ENCODE peak calls at places on chromosomes 16 and 17, in five cellular contexts. D is tibial artery; J is A549; Q is fibroblast of lung; Z is CD8-positive, alpha-beta T cell. I is an unnamed sample.
A peak's percentile ranks its signal among the peaks of the same experiment; 100 is the strongest.

GRCh38 chr16:47045023-47045422 is 71.5 kb upstream of the DNAJA2 start:
- DNase-seq in D (no peak), Z (no peak), Q (peak; percentile 33), J (no peak), I (no peak)

GRCh38 chr17:74635418-74635817 is 11.9 kb upstream of the CD300E start:
- DNase-seq in Q (no peak), Z (no peak), D (no peak), J (no peak), I (no peak)

GRCh38 chr16:55711959-55712876 is 56.4 kb downstream of the SLC6A2 start:
- DNase-seq in J (peak; percentile 58), Q (peak; percentile 21), D (peak; percentile 57), Z (peak; percentile 43), I (peak; percentile 60)

GRCh38 chr17:77505460-77505769 is 364.6 kb downstream of the SEC14L1 start:
- DNase-seq in D (no peak), Z (no peak), J (no peak), Q (no peak), I (no peak)

GRCh38 chr17:68843522-68843921 is 111.7 kb downstream of the ABCA8 start:
- DNase-seq in Z (no peak), D (no peak), J (no peak), Q (no peak), I (no peak)

GRCh38 chr16:69501956-69502457 is 63.8 kb upstream of the NFAT5 start:
- DNase-seq in D (no peak), Z (no peak), Q (no peak), J (no peak), I (no peak)

GRCh38 chr16:70777496-70777895 is 23.5 kb downstream of the VAC14 start:
- DNase-seq in D (no peak), Q (no peak), Z (no peak), J (no peak), I (no peak)

GRCh38 chr17:35119370-35120185 is at the start of gene RAD51D:
- DNase-seq in Z (peak; percentile 71), Q (peak; percentile 57), J (peak; percentile 83), D (peak; percentile 57), I (peak; percentile 76)

GRCh38 chr17:7043195-7043543 is 723 bp downstream of the SLC16A11 start:
- DNase-seq in Q (no peak), D (no peak), J (no peak), Z (no peak), I (no peak)

GRCh38 chr17:31401456-31402254 is 10.2 kb downstream of the RAB11FIP4 start:
- DNase-seq in Q (no peak), Z (no peak), D (no peak), J (no peak), I (no peak)

GRCh38 chr16:55328611-55329569 is 4.9 kb downstream of the IRX6 start:
- DNase-seq in Z (no peak), J (no peak), D (no peak), Q (no peak), I (no peak)

GRCh38 chr17:64209356-64209941 is 53.6 kb downstream of the TEX2 start:
- DNase-seq in J (no peak), D (no peak), Q (no peak), Z (no peak), I (no peak)

GRCh38 chr16:58684354-58685083 is at the start of gene SLC38A7:
- DNase-seq in D (peak; percentile 90), Q (peak; percentile 77), Z (peak; percentile 63), J (peak; percentile 97), I (peak; percentile 89)

GRCh38 chr16:57614546-57615343 is 13.7 kb upstream of the ADGRG1 start:
- DNase-seq in J (no peak), Z (no peak), Q (no peak), D (no peak), I (no peak)

GRCh38 chr17:82705756-82706155 is 7.3 kb upstream of the RAB40B start:
- DNase-seq in Z (no peak), Q (no peak), J (no peak), D (no peak), I (no peak)

GRCh38 chr17:79201536-79202227 is 127.1 kb downstream of the ENGASE start:
- DNase-seq in D (no peak), Z (no peak), Q (no peak), J (peak; percentile 87), I (peak; percentile 57)

GRCh38 chr17:39116224-39116623 is 35.2 kb downstream of the PLXDC1 start:
- DNase-seq in Q (no peak), Z (no peak), J (no peak), D (no peak), I (no peak)

GRCh38 chr17:63611354-63611753 is 10.7 kb downstream of the TACO1 start:
- DNase-seq in Q (no peak), Z (no peak), J (no peak), D (no peak), I (no peak)

GRCh38 chr17:40550608-40551007 is 14.7 kb downstream of the CCR7 start:
- DNase-seq in D (peak; percentile 77), J (no peak), Z (no peak), Q (peak; percentile 67), I (no peak)

GRCh38 chr16:72474511-72475123 is 302.7 kb upstream of the PMFBP1 start:
- DNase-seq in Z (no peak), Q (peak; percentile 99), D (no peak), J (no peak), I (no peak)

GRCh38 chr16:22977294-22977697 is 163.3 kb downstream of the HS3ST2 start:
- DNase-seq in Q (no peak), D (no peak), J (no peak), Z (no peak), I (peak; percentile 8)

GRCh38 chr17:55341432-55341831 is 76.7 kb downstream of the HLF start:
- DNase-seq in Q (peak; percentile 92), D (no peak), J (no peak), Z (no peak), I (no peak)

GRCh38 chr16:53480394-53480793 is 22.6 kb downstream of the AKTIP start:
- DNase-seq in J (no peak), D (no peak), Q (no peak), Z (no peak), I (no peak)

GRCh38 chr17:71441098-71441497 is 679.7 kb upstream of the SOX9 start:
- DNase-seq in Q (peak; percentile 97), Z (no peak), J (peak; percentile 45), D (no peak), I (peak; percentile 41)

GRCh38 chr16:27229891-27230470 is 26.7 kb downstream of the KDM8 start:
- DNase-seq in Q (no peak), J (no peak), D (no peak), Z (no peak), I (no peak)

GRCh38 chr17:40320771-40321501 is 12.0 kb downstream of the RARA start:
- DNase-seq in J (no peak), Z (no peak), Q (no peak), D (peak; percentile 85), I (no peak)

GRCh38 chr16:7158481-7158880 is 174.2 kb upstream of the RBFOX1 start:
- DNase-seq in J (no peak), D (no peak), Q (no peak), Z (no peak), I (no peak)

GRCh38 chr17:64025732-64026294 is 5.4 kb upstream of the ICAM2 start:
- DNase-seq in D (peak; percentile 65), Z (peak; percentile 85), Q (peak; percentile 55), J (peak; percentile 81), I (peak; percentile 44)

GRCh38 chr17:63698381-63698885 is 1.5 kb downstream of the LIMD2 start:
- DNase-seq in Z (no peak), D (no peak), Q (no peak), J (no peak), I (no peak)

GRCh38 chr17:1035546-1036170 is 38.7 kb downstream of the TIMM22 start:
- DNase-seq in D (no peak), Q (no peak), Z (no peak), J (no peak), I (no peak)

GRCh38 chr16:75420987-75421819 is 12.1 kb downstream of the CFDP1 start:
- DNase-seq in D (peak; percentile 62), Z (peak; percentile 16), J (no peak), Q (peak; percentile 39), I (no peak)

GRCh38 chr16:813916-814412 is 13.4 kb upstream of the GNG13 start:
- DNase-seq in Z (no peak), Q (no peak), J (no peak), D (no peak), I (no peak)
- TF ChIP-seq CTCF in Z (peak; percentile 16), Q (no peak), J (no peak), D (no peak), I (peak; percentile 14)

DNA sequence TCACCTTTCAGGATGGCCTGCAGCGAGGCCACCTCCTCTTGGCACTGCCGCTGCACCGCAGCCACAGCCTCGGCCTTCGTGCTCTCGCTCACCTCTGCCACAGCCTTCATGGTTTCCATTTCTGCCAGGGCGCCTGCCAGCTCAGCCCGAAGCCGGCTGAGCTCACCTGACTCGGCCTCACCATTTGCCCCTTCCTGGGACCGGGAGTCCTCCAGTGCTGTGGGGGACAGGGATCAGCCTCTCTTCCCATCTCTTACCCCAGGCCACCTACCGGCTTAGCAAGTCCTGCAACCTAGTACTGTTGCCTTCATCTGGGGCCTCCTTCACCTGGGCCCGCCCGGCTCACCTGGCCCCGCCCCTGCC is 658 bp downstream of the RABEP2 start:
- DNase-seq in D (no peak), Z (no peak), J (no peak), Q (no peak), I (no peak)
- H3K27ac ChIP-seq in D (peak overlapping the region; percentile 98), Z (peak overlapping the region; percentile 98), J (peak overlapping the region; percentile 93), Q (no peak overlapping the region), I (peak overlapping the region; percentile 99)

DNA sequence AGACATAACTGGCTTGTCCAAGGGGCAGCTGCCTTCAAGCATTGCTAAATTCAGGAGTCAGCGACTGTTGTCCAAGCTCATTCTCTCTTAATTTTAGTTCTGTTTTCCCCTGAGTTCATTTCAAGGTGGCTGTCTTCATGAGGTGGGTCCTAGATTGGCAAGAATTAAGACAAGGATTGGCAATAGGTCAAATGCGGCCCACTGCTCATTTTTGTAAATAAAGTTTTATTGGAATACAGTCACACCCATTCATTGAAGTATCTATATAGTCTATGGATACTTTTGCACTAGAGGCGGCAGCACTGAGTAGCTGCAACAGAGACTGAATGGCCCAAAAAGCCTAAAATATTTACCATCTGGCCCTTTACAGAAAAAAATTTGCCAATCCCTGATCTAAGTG is 73.8 kb downstream of the TMEM114 start:
- DNase-seq in J (no peak), Q (no peak), D (no peak), Z (no peak), I (no peak)
- TF ChIP-seq CTCF in J (no peak), Q (no peak), D (no peak), Z (no peak), I (no peak)

GRCh38 chr16:14014284-14014625 is 56.9 kb upstream of the MRTFB start:
- DNase-seq in J (no peak), Q (no peak), D (no peak), Z (no peak), I (no peak)
- H3K27ac ChIP-seq in J (peak overlapping the region; percentile 71), Q (peak overlapping the region; percentile 89), D (peak overlapping the region; percentile 79), Z (no peak overlapping the region), I (peak overlapping the region; percentile 20)

DNA sequence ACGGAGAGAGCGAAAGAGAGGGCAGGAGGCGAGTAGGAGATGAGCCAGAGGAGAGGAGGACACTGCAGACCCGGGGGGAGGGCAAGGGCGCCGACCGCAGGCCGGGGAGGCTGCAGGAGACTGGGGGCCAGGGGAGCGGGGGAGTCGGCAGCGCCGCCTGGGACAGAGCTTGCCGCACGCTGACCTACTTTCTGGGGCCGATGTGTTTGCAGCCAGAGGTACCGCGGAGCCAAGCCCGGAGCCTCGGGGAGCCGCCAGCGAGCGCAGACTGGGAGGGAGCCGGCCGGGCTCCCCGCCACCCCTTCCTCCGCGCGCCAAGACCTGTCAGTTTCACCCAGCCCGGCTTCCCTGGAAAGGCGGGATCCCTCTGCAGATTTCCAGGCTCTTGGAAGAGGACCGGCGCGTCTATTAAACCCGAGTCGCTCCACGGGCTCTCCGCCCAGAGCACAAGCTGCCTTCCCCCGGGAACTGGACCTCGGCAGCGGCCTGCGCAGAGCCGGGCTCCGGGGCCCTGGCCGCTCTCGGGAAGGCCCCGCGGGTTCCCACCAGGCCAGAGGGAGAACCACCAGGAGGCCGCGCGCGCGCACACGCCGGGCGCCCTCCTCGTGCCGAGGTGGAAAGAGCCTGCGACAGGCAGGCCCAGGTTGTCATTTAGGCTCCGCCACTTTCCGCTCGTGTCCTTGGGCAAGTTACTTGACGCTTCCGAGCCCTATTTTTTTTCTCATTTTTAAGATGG is 74.5 kb downstream of the CMC2 start:
- DNase-seq in J (peak; percentile 54), Z (no peak), Q (peak; percentile 71), D (peak; percentile 62), I (no peak)
- TF ChIP-seq CTCF in J (no peak), Z (no peak), Q (no peak), D (no peak), I (no peak)